ENCODE peak calls at places on chromosome 3, in five cellular contexts. X, G, V, J and Y are unnamed samples.

GRCh38 chr3:16427309-16427965 is 86.1 kb downstream of the RFTN1 start:
- DNase-seq in X (no peak), J (no peak), G (no peak), V (peak; percentile 14), Y (no peak)

GRCh38 chr3:134694946-134695543 is 44.2 kb upstream of the KY start:
- DNase-seq in J (no peak), V (no peak), X (no peak), G (no peak), Y (no peak)

GRCh38 chr3:4153771-4154170 is 149.4 kb upstream of the SETMAR start:
- DNase-seq in X (no peak), V (no peak), J (no peak), G (no peak), Y (no peak)

GRCh38 chr3:102488316-102488715 is 53.5 kb downstream of the ZPLD1 start:
- DNase-seq in V (no peak), G (no peak), J (no peak), X (no peak), Y (no peak)

GRCh38 chr3:69628956-69629355 is 110.3 kb upstream of the MITF start:
- DNase-seq in G (no peak), X (no peak), V (no peak), J (no peak), Y (no peak)

GRCh38 chr3:25423780-25424179 is 4.3 kb upstream of the RARB start:
- DNase-seq in X (no peak), J (no peak), V (no peak), G (no peak), Y (no peak)

GRCh38 chr3:170078620-170079281 is 41.0 kb downstream of the GPR160 start:
- DNase-seq in G (no peak), X (peak; percentile 2), V (peak; percentile 39), J (no peak), Y (no peak)

GRCh38 chr3:100412897-100413590 is 11.7 kb downstream of the LNP1 start:
- DNase-seq in V (peak; percentile 38), G (no peak), J (no peak), X (no peak), Y (no peak)

GRCh38 chr3:106135451-106136160 is 266.8 kb upstream of the CBLB start:
- DNase-seq in V (no peak), G (no peak), X (no peak), J (no peak), Y (no peak)

GRCh38 chr3:169348981-169349942 is 314.2 kb downstream of the MECOM start:
- DNase-seq in X (no peak), G (no peak), J (no peak), V (no peak), Y (no peak)

GRCh38 chr3:37494206-37494605 is 319.8 kb upstream of the LRRFIP2 start:
- DNase-seq in J (no peak), X (no peak), V (no peak), G (no peak), Y (no peak)

GRCh38 chr3:10702961-10703740 is 112.9 kb upstream of the SLC6A11 start:
- DNase-seq in X (peak; percentile 44), J (no peak), V (peak; percentile 12), G (no peak), Y (no peak)

GRCh38 chr3:40885423-40885822 is 313.9 kb upstream of the CTNNB1 start:
- DNase-seq in G (no peak), J (no peak), V (no peak), X (no peak), Y (no peak)

GRCh38 chr3:155876037-155876436 is 5.6 kb downstream of the GMPS start:
- DNase-seq in X (no peak), G (no peak), J (no peak), V (no peak), Y (no peak)

GRCh38 chr3:189701934-189702693 is 70.9 kb downstream of the TP63 start:
- DNase-seq in G (no peak), J (no peak), V (no peak), X (no peak), Y (no peak)

GRCh38 chr3:177776656-177777055 is 579.4 kb upstream of the TBL1XR1 start:
- DNase-seq in J (no peak), G (no peak), V (no peak), X (no peak), Y (no peak)

GRCh38 chr3:47163023-47163989 is 607 bp downstream of the SETD2 start:
- DNase-seq in X (no peak), G (peak; percentile 61), V (peak; percentile 50), J (no peak), Y (peak; percentile 13)

GRCh38 chr3:48877671-48878070 is 21.0 kb downstream of the SLC25A20 start:
- DNase-seq in J (no peak), V (no peak), G (no peak), X (no peak), Y (no peak)

GRCh38 chr3:151101270-151101954 is 15.9 kb downstream of the MED12L start:
- DNase-seq in V (no peak), X (no peak), J (no peak), G (no peak), Y (no peak)

GRCh38 chr3:46679681-46680080 is 13.8 kb downstream of the ALS2CL start:
- DNase-seq in G (no peak), X (no peak), V (no peak), J (no peak), Y (no peak)

GRCh38 chr3:64805248-64805647 is 117.4 kb upstream of the ADAMTS9 start:
- DNase-seq in V (no peak), J (no peak), X (no peak), G (no peak), Y (no peak)

GRCh38 chr3:76442374-76442915 is 597.5 kb upstream of the ROBO2 start:
- DNase-seq in J (no peak), V (no peak), G (no peak), X (no peak), Y (no peak)

GRCh38 chr3:122996038-122996580 is 31.5 kb downstream of the SEMA5B start:
- DNase-seq in V (no peak), J (no peak), G (no peak), X (no peak), Y (no peak)

GRCh38 chr3:31696815-31697548 is 164.3 kb downstream of the STT3B start:
- DNase-seq in V (no peak), X (no peak), G (no peak), J (no peak), Y (no peak)

GRCh38 chr3:14520967-14521366 is 19.2 kb downstream of the GRIP2 start:
- DNase-seq in G (no peak), J (peak; percentile 49), X (no peak), V (no peak), Y (no peak)

GRCh38 chr3:73056365-73057150 is 4.9 kb upstream of the EBLN2 start:
- DNase-seq in J (no peak), X (peak; percentile 32), G (peak; percentile 15), V (no peak), Y (no peak)

GRCh38 chr3:58281069-58281468 is 25.0 kb upstream of the RPP14 start:
- DNase-seq in J (no peak), V (no peak), G (no peak), X (no peak), Y (no peak)

GRCh38 chr3:177589921-177590336 is 392.6 kb upstream of the TBL1XR1 start:
- DNase-seq in G (no peak), V (no peak), J (no peak), X (peak; percentile 71), Y (no peak)

GRCh38 chr3:39130693-39131265 is 22.6 kb downstream of the CSRNP1 start:
- DNase-seq in G (no peak), J (no peak), X (no peak), V (no peak), Y (no peak)

GRCh38 chr3:31968391-31968926 is 12.6 kb downstream of the OSBPL10 start:
- DNase-seq in V (no peak), G (no peak), X (no peak), J (no peak), Y (no peak)

GRCh38 chr3:187935623-187936156 is 190.4 kb upstream of the BCL6 start:
- DNase-seq in J (no peak), X (no peak), V (peak; percentile 14), G (peak; percentile 21), Y (no peak)

GRCh38 chr3:71103430-71103881 is 480.1 kb downstream of the FOXP1 start:
- DNase-seq in X (no peak), V (peak; percentile 58), J (no peak), G (no peak), Y (peak; percentile 21)
- H3K4me1 ChIP-seq in X (no peaks in the 10 kb centered on the region), V (peaks cover 30% of the 10 kb centered on the region), J (peaks cover 39% of the 10 kb centered on the region), G (peaks cover 52% of the 10 kb centered on the region), Y (peaks cover 4% of the 10 kb centered on the region)

GRCh38 chr3:111763101-111763500 is 96.0 kb upstream of the PHLDB2 start:
- DNase-seq in V (no peak), G (no peak), J (no peak), X (no peak), Y (no peak)
- H3K4me1 ChIP-seq in V (no peaks in the 10 kb centered on the region), G (no peaks in the 10 kb centered on the region), J (peaks cover 42% of the 10 kb centered on the region), X (peaks cover 33% of the 10 kb centered on the region), Y (peaks cover 58% of the 10 kb centered on the region)

GRCh38 chr3:61866143-61866542 is 304.8 kb downstream of the PTPRG start:
- DNase-seq in J (no peak), X (no peak), V (no peak), G (no peak), Y (no peak)

GRCh38 chr3:61869378-61869777 is 308.0 kb downstream of the PTPRG start:
- DNase-seq in X (no peak), G (no peak), V (no peak), J (no peak), Y (no peak)

GRCh38 chr3:61866961-61867461 is 305.6 kb downstream of the PTPRG start:
- DNase-seq in J (no peak), G (no peak), X (no peak), V (no peak), Y (no peak)

GRCh38 chr3:61865466-61865865 is 304.1 kb downstream of the PTPRG start:
- DNase-seq in G (no peak), J (no peak), X (no peak), V (no peak), Y (no peak)

DNA sequence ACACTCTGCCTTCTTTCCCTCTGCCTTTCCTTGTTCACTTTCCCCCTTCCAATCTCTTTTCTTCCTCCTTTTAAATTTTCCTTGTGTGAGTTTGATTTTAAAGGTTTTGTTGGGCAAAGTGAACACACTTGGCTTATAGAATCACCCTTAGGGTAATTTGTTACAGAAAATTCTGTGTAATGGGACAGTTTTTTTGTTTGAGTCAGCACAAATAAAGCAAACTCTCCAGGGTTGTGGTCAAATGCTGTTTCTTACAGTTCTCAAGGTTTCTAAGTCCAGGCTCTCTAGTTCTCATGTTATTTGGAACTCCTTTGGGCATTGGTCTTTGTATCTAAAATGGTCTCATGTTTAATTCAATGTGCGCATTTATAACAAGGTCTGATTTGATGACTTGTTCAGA is 307.1 kb downstream of the PTPRG start:
- DNase-seq in V (no peak), G (no peak), J (no peak), X (no peak), Y (no peak)
- H3K4me1 ChIP-seq in V (no peaks in the 10 kb centered on the region), G (no peaks in the 10 kb centered on the region), J (no peaks in the 10 kb centered on the region), X (no peaks in the 10 kb centered on the region), Y (no peaks in the 10 kb centered on the region)

GRCh38 chr3:56916697-56917336 is 115.1 kb upstream of the ARHGEF3 start:
- DNase-seq in V (no peak), G (no peak), X (no peak), J (no peak), Y (no peak)

GRCh38 chr3:56917337-56917697 is 115.6 kb upstream of the ARHGEF3 start:
- DNase-seq in J (no peak), V (no peak), G (no peak), X (no peak), Y (no peak)

GRCh38 chr3:56919137-56919796 is 117.5 kb upstream of the ARHGEF3 start:
- DNase-seq in X (no peak), V (no peak), J (no peak), G (no peak), Y (no peak)

GRCh38 chr3:56919797-56920195 is 118.0 kb upstream of the ARHGEF3 start:
- DNase-seq in J (no peak), G (no peak), X (no peak), V (no peak), Y (no peak)

GRCh38 chr3:56917740-56918568 is 116.2 kb upstream of the ARHGEF3 start:
- DNase-seq in V (peak; percentile 16), J (no peak), X (no peak), G (peak; percentile 27), Y (no peak)
- H3K4me1 ChIP-seq in V (peaks cover 4% of the 10 kb centered on the region), J (peaks cover 23% of the 10 kb centered on the region), X (no peaks in the 10 kb centered on the region), G (peaks cover 78% of the 10 kb centered on the region), Y (no peaks in the 10 kb centered on the region)